ENCODE peak calls at places on chromosomes 12 and 14, in five cellular contexts. U is glomerular endothelial cell; D is GM10248; K is effector memory CD8-positive, alpha-beta T cell; E is mucosa of gallbladder. X is an unnamed sample.

GRCh38 chr12:71440393-71441349 is 1.1 kb downstream of the LGR5 start:
- DNase-seq in U (no peak), E (no peak), K (no peak), D (no peak), X (peak; percentile 4)

GRCh38 chr12:25960176-25960575 is 1.7 kb downstream of the RASSF8 start:
- DNase-seq in K (no peak), U (no peak), D (no peak), E (no peak), X (no peak)

GRCh38 chr12:230925-231671 is 17.1 kb upstream of the SLC6A12 start:
- DNase-seq in K (no peak), E (no peak), U (no peak), D (no peak), X (no peak)

GRCh38 chr12:110253176-110253575 is 27.9 kb upstream of the ATP2A2 start:
- DNase-seq in K (no peak), U (no peak), E (peak; percentile 60), D (no peak), X (no peak)

GRCh38 chr14:102086346-102086971 is 385 bp downstream of the HSP90AA1 start:
- DNase-seq in K (peak; percentile 64), E (peak; percentile 49), D (peak; percentile 67), U (no peak), X (peak; percentile 77)

GRCh38 chr14:99860219-99860618 is 67.0 kb downstream of the EML1 start:
- DNase-seq in K (no peak), U (no peak), E (no peak), D (no peak), X (peak; percentile 26)

GRCh38 chr14:98582276-98582675 is 689.7 kb downstream of the BCL11B start:
- DNase-seq in E (no peak), D (no peak), K (no peak), U (no peak), X (no peak)

GRCh38 chr14:79809849-79810612 is 401.3 kb downstream of the DIO2 start:
- DNase-seq in K (no peak), E (peak; percentile 16), D (no peak), U (no peak), X (no peak)

GRCh38 chr12:124296916-124297351 is 2.0 kb downstream of the RFLNA start:
- DNase-seq in K (no peak), D (no peak), U (no peak), E (no peak), X (no peak)

GRCh38 chr14:44657153-44657552 is 150.1 kb upstream of the FSCB start:
- DNase-seq in E (no peak), K (no peak), D (no peak), U (no peak), X (no peak)

GRCh38 chr12:68310370-68310769 is 21.8 kb downstream of the MDM1 start:
- DNase-seq in D (no peak), U (peak; percentile 45), E (no peak), K (no peak), X (no peak)

GRCh38 chr14:89973234-89973823 is 17.6 kb downstream of the TDP1 start:
- DNase-seq in E (peak; percentile 56), K (peak; percentile 31), D (peak; percentile 58), U (peak; percentile 41), X (peak; percentile 53)

GRCh38 chr14:104696671-104697316 is 7.4 kb downstream of the INF2 start:
- DNase-seq in E (no peak), D (no peak), U (no peak), K (no peak), X (no peak)

GRCh38 chr12:65022441-65022840 is 98.7 kb downstream of the WIF1 start:
- DNase-seq in D (no peak), E (peak; percentile 78), K (no peak), U (no peak), X (no peak)

GRCh38 chr14:61388976-61389576 is 67.7 kb downstream of the PRKCH start:
- DNase-seq in D (no peak), E (no peak), K (peak; percentile 28), U (no peak), X (peak; percentile 94)

GRCh38 chr14:41586237-41586636 is 20.4 kb upstream of the LRFN5 start:
- DNase-seq in U (no peak), K (no peak), D (no peak), E (no peak), X (no peak)